ENCODE peak calls at places on chromosomes 5 and 9, in ten cellular contexts. B is T-helper 1 cell; S is Calu3; P is activated T-cell treated with anti-CD3 and anti-CD28 coated beads, Interleukin-2, amount 50 U/mL, for 72 hours; N is mesenchymal stem cell; V is memory B cell; T is ELR; E is D341Med; I is stimulated activated CD8-positive, alpha-beta memory T cell treated with anti-CD3 and anti-CD28 coated beads, Interleukin-4, amount 100 ng/mL, for 24 hours; K is GM13977. L is an unnamed sample.

GRCh38 chr9:76904661-76905457 is 1.1 kb downstream of the PRUNE2 start:
- DNase-seq in B (no peak), S (no peak), P (no peak), N (peak; percentile 2), V (no peak), T (no peak), E (no peak), I (no peak), K (no peak), L (no peak)

GRCh38 chr5:57094753-57095683 is 78.8 kb upstream of the GPBP1 start:
- DNase-seq in B (no peak), S (peak; percentile 44), P (no peak), N (peak; percentile 7), V (no peak), T (peak; percentile 5), E (no peak), I (no peak), K (no peak), L (no peak)

GRCh38 chr9:20237686-20238085 is 384.6 kb downstream of the MLLT3 start:
- DNase-seq in B (no peak), S (no peak), P (no peak), N (no peak), V (no peak), T (no peak), E (no peak), I (no peak), K (no peak), L (no peak)

GRCh38 chr5:2094616-2094995 is 211.9 kb upstream of the IRX4 start:
- DNase-seq in B (no peak), S (no peak), P (no peak), N (no peak), V (no peak), T (no peak), E (no peak), I (no peak), K (no peak), L (peak; percentile 2)

GRCh38 chr5:148815578-148815977 is 10.8 kb upstream of the ADRB2 start:
- DNase-seq in B (no peak), S (no peak), P (no peak), N (no peak), V (no peak), T (no peak), E (no peak), I (no peak), K (no peak), L (no peak)

GRCh38 chr5:102946971-102947370 is 173.0 kb downstream of the GIN1 start:
- DNase-seq in B (no peak), S (no peak), P (no peak), N (no peak), V (no peak), T (no peak), E (no peak), I (no peak), K (no peak), L (no peak)

GRCh38 chr9:70303268-70303667 is 44.5 kb downstream of the SMC5 start:
- DNase-seq in B (no peak), S (no peak), P (no peak), N (no peak), V (no peak), T (peak; percentile 30), E (no peak), I (no peak), K (no peak), L (no peak)

GRCh38 chr9:12846035-12846434 is 71.2 kb downstream of the LURAP1L start:
- DNase-seq in B (no peak), S (no peak), P (no peak), N (no peak), V (no peak), T (no peak), E (no peak), I (no peak), K (no peak), L (no peak)

GRCh38 chr5:170523830-170524229 is 20.0 kb downstream of the KCNIP1 start:
- DNase-seq in B (no peak), S (no peak), P (no peak), N (no peak), V (no peak), T (no peak), E (no peak), I (no peak), K (no peak), L (no peak)

GRCh38 chr5:123752576-123752975 is 240.6 kb downstream of the CSNK1G3 start:
- DNase-seq in B (no peak), S (no peak), P (no peak), N (peak; percentile 89), V (no peak), T (peak; percentile 85), E (no peak), I (no peak), K (no peak), L (no peak)

GRCh38 chr5:179974946-179975712 is 67.4 kb upstream of the TBC1D9B start:
- DNase-seq in B (no peak), S (peak; percentile 64), P (peak; percentile 25), N (peak; percentile 20), V (peak; percentile 68), T (peak; percentile 32), E (peak; percentile 82), I (no peak), K (peak; percentile 32), L (peak; percentile 56)

GRCh38 chr9:113953541-113953940 is 77.4 kb downstream of the ZNF618 start:
- DNase-seq in B (no peak), S (no peak), P (no peak), N (peak; percentile 73), V (no peak), T (peak; percentile 63), E (no peak), I (no peak), K (no peak), L (no peak)

GRCh38 chr5:3594514-3595101 is 1.0 kb upstream of the IRX1 start:
- DNase-seq in B (no peak), S (no peak), P (no peak), N (no peak), V (no peak), T (no peak), E (no peak), I (no peak), K (peak; percentile 28), L (no peak)

GRCh38 chr9:134983094-134983493 is 65.4 kb upstream of the FCN1 start:
- DNase-seq in B (no peak), S (no peak), P (peak; percentile 4), N (no peak), V (no peak), T (no peak), E (no peak), I (no peak), K (peak; percentile 67), L (peak; percentile 76)

GRCh38 chr5:126896170-126896717 is 119.3 kb downstream of the LMNB1 start:
- DNase-seq in B (no peak), S (no peak), P (no peak), N (no peak), V (no peak), T (no peak), E (no peak), I (no peak), K (no peak), L (no peak)

GRCh38 chr9:85004818-85005413 is 335.4 kb downstream of the NTRK2 start:
- DNase-seq in B (no peak), S (no peak), P (no peak), N (no peak), V (no peak), T (no peak), E (no peak), I (no peak), K (peak; percentile 38), L (peak; percentile 26)

GRCh38 chr5:132271251-132272246 is 14.1 kb downstream of the PDLIM4 start:
- DNase-seq in B (no peak), S (no peak), P (no peak), N (no peak), V (no peak), T (no peak), E (no peak), I (no peak), K (no peak), L (no peak)

GRCh38 chr9:94787268-94787667 is 60.8 kb downstream of the AOPEP start:
- DNase-seq in B (no peak), S (no peak), P (no peak), N (no peak), V (no peak), T (no peak), E (no peak), I (no peak), K (no peak), L (no peak)

GRCh38 chr9:109652971-109653370 is 127.0 kb upstream of the PALM2AKAP2 start:
- DNase-seq in B (no peak), S (peak; percentile 32), P (no peak), N (peak; percentile 27), V (no peak), T (peak; percentile 65), E (no peak), I (no peak), K (no peak), L (no peak)

GRCh38 chr5:110865400-110866094 is 126.7 kb downstream of the SLC25A46 start:
- DNase-seq in B (no peak), S (peak; percentile 63), P (peak; percentile 1), N (peak; percentile 31), V (no peak), T (peak; percentile 52), E (peak; percentile 48), I (no peak), K (peak; percentile 39), L (peak; percentile 35)

GRCh38 chr9:117414220-117414905 is 494 bp downstream of the ASTN2 start:
- DNase-seq in B (no peak), S (peak; percentile 1), P (no peak), N (peak; percentile 19), V (no peak), T (peak; percentile 0), E (peak; percentile 75), I (no peak), K (peak; percentile 56), L (peak; percentile 13)

GRCh38 chr5:95801532-95801931 is 21.0 kb downstream of the GLRX start:
- DNase-seq in B (no peak), S (no peak), P (no peak), N (no peak), V (no peak), T (no peak), E (no peak), I (no peak), K (no peak), L (no peak)

GRCh38 chr5:10680876-10681481 is 80.1 kb downstream of the DAP start:
- DNase-seq in B (no peak), S (no peak), P (no peak), N (no peak), V (no peak), T (no peak), E (no peak), I (no peak), K (no peak), L (no peak)

L was measured in GM10248.